ENCODE peak calls at places on chromosomes 5 and 9, in five cellular contexts. O is astrocyte of the cerebellum, D is right atrium auricular region, Y is heart left ventricle, F is cardiac muscle cell. S is an unnamed sample.

GRCh38 chr9:34540826-34541225 is 18.0 kb upstream of the ENHO start:
- DNase-seq in F (peak), O (no peak), Y (no peak), D (peak), S (peak)

GRCh38 chr5:75202935-75203334 is 33.7 kb downstream of the ANKRD31 start:
- DNase-seq in D (no peak), F (no peak), Y (no peak), O (no peak), S (no peak)

GRCh38 chr5:134100283-134101011 is 14.0 kb upstream of the TCF7 start:
- DNase-seq in Y (no peak), D (peak), O (peak), F (peak), S (peak)

GRCh38 chr5:116498478-116498877 is 76.1 kb downstream of the SEMA6A start:
- DNase-seq in F (no peak), D (no peak), Y (no peak), O (no peak), S (no peak)

GRCh38 chr9:131598121-131598520 is 52.8 kb downstream of the PRRT1B start:
- DNase-seq in F (no peak), D (peak), O (no peak), Y (peak), S (no peak)

GRCh38 chr9:115668506-115668905 is 485.1 kb upstream of the PAPPA start:
- DNase-seq in Y (no peak), D (no peak), O (no peak), F (peak), S (peak)

GRCh38 chr9:89554307-89554706 is 50.5 kb upstream of the GADD45G start:
- DNase-seq in Y (no peak), O (no peak), F (no peak), D (no peak), S (no peak)

GRCh38 chr9:27118916-27119315 is 9.9 kb downstream of the TEK start:
- DNase-seq in Y (no peak), F (no peak), D (no peak), O (no peak), S (no peak)

GRCh38 chr9:86521936-86522335 is 167.7 kb upstream of the TUT7 start:
- DNase-seq in O (no peak), Y (no peak), F (peak), D (no peak), S (no peak)

GRCh38 chr9:132006657-132007370 is 72.9 kb downstream of the MED27 start:
- DNase-seq in F (peak), Y (no peak), D (no peak), O (no peak), S (peak)

GRCh38 chr5:140292212-140293040 is 10.5 kb downstream of the PFDN1 start:
- DNase-seq in Y (no peak), D (no peak), F (no peak), O (no peak), S (no peak)

GRCh38 chr5:52786937-52787599 is 648 bp upstream of the ITGA1 start:
- DNase-seq in Y (no peak), F (peak), O (no peak), D (no peak), S (no peak)

GRCh38 chr9:35908484-35909125 is 685 bp upstream of the SPAAR start:
- DNase-seq in F (peak), D (peak), O (no peak), Y (peak), S (no peak)

GRCh38 chr5:1483064-1483463 is 37.8 kb upstream of the SLC6A3 start:
- DNase-seq in Y (no peak), O (no peak), F (no peak), D (no peak), S (no peak)

GRCh38 chr5:142511318-142511717 is 174.6 kb downstream of the FGF1 start:
- DNase-seq in O (no peak), D (no peak), F (no peak), Y (no peak), S (no peak)

GRCh38 chr9:101018391-101018990 is 10.0 kb upstream of the PLPPR1 start:
- DNase-seq in Y (no peak), F (no peak), O (no peak), D (no peak), S (no peak)

GRCh38 chr5:134029156-134029555 is 24.4 kb upstream of the VDAC1 start:
- DNase-seq in F (peak), Y (no peak), D (no peak), O (no peak), S (peak)

GRCh38 chr9:27368317-27368985 is 71.5 kb upstream of the EQTN start:
- DNase-seq in O (peak), Y (peak), D (no peak), F (peak), S (peak)

GRCh38 chr9:120934271-120934670 is 7.7 kb upstream of the TRAF1 start:
- DNase-seq in D (peak), Y (no peak), F (no peak), O (no peak), S (no peak)

GRCh38 chr9:125141251-125141650 is 2.1 kb downstream of the SCAI start:
- DNase-seq in Y (no peak), F (no peak), D (no peak), O (no peak), S (no peak)

GRCh38 chr9:35690447-35691324 is 961 bp upstream of the TPM2 start:
- DNase-seq in Y (peak), D (peak), F (peak), O (no peak), S (peak)

GRCh38 chr5:74833537-74834266 is 32.5 kb downstream of the FAM169A start:
- DNase-seq in F (no peak), Y (no peak), D (no peak), O (no peak), S (no peak)

GRCh38 chr5:53031695-53032096 is 42.5 kb downstream of the ITGA2 start:
- DNase-seq in Y (no peak), D (no peak), O (peak), F (peak), S (peak)

GRCh38 chr5:32312194-32312681 is 501 bp downstream of the MTMR12 start:
- DNase-seq in F (peak), Y (peak), D (peak), O (peak), S (no peak)

GRCh38 chr5:179668404-179668803 is 12.4 kb downstream of the CBY3 start:
- DNase-seq in D (no peak), F (peak), O (peak), Y (peak), S (no peak)

GRCh38 chr5:154857091-154857533 is 1.3 kb upstream of the CNOT8 start:
- DNase-seq in D (peak), Y (peak), O (no peak), F (no peak), S (no peak)

GRCh38 chr5:181130832-181131496 is at the start of gene OR2V1:
- DNase-seq in Y (no peak), D (no peak), F (no peak), O (no peak), S (no peak)

GRCh38 chr5:98936948-98937715 is 8.3 kb upstream of the CHD1 start:
- DNase-seq in O (no peak), Y (no peak), D (no peak), F (no peak), S (no peak)

GRCh38 chr9:89317282-89317681 is 1.0 kb upstream of the SECISBP2 start:
- DNase-seq in D (no peak), O (no peak), F (no peak), Y (no peak), S (no peak)

GRCh38 chr9:93286252-93287188 is 102.6 kb downstream of the WNK2 start:
- DNase-seq in O (no peak), F (no peak), D (no peak), Y (no peak), S (no peak)

GRCh38 chr9:17380126-17380861 is 198.6 kb upstream of the SH3GL2 start:
- DNase-seq in F (no peak), O (no peak), Y (no peak), D (no peak), S (no peak)

GRCh38 chr5:117947121-117947520 is 1041.2 kb downstream of the DTWD2 start:
- DNase-seq in O (no peak), Y (no peak), D (no peak), F (no peak), S (no peak)
- H3K4me3 ChIP-seq in O (no peak), Y (no peak), D (no peak), F (no peak), S (no peak)

GRCh38 chr9:2166219-2166618 is 151.1 kb downstream of the SMARCA2 start:
- DNase-seq in O (no peak), Y (no peak), D (no peak), F (no peak), S (no peak)

GRCh38 chr9:2173170-2173569 is 158.0 kb downstream of the SMARCA2 start:
- DNase-seq in D (no peak), Y (no peak), F (no peak), O (no peak), S (no peak)

GRCh38 chr9:2170737-2171136 is 155.6 kb downstream of the SMARCA2 start:
- DNase-seq in D (no peak), O (no peak), Y (no peak), F (no peak), S (no peak)

GRCh38 chr9:2164268-2164667 is 149.1 kb downstream of the SMARCA2 start:
- DNase-seq in D (no peak), O (no peak), Y (no peak), F (no peak), S (no peak)

GRCh38 chr9:2169035-2169434 is 153.9 kb downstream of the SMARCA2 start:
- DNase-seq in F (no peak), D (no peak), O (no peak), Y (no peak), S (no peak)
- H3K4me3 ChIP-seq in F (no peak), D (no peak), O (no peak), Y (no peak), S (no peak)

DNA sequence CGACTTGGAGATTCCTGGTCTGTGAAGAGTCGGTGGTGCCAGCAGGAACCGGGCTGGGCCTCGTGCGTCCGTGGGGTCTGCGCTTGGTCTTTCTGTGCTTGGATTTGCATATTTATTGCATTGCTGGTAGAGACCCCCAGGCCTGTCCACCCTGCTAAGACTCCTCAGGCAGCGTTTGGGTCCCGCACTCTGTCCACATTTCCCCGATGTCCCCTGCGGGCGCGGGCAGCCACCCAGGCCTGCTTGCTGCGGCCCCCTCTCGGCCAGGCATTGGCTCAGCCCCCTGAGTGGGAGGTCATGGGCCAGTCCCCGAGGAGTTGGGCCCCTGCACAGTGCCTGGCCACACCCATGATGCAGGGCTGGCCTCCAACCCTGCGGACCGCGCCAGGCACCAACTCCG is 27.4 kb upstream of the CTNND2 start:
- DNase-seq in F (no peak), O (no peak), D (no peak), Y (no peak), S (no peak)
- H3K4me3 ChIP-seq in F (no peak), O (no peak), D (no peak), Y (no peak), S (no peak)

DNA sequence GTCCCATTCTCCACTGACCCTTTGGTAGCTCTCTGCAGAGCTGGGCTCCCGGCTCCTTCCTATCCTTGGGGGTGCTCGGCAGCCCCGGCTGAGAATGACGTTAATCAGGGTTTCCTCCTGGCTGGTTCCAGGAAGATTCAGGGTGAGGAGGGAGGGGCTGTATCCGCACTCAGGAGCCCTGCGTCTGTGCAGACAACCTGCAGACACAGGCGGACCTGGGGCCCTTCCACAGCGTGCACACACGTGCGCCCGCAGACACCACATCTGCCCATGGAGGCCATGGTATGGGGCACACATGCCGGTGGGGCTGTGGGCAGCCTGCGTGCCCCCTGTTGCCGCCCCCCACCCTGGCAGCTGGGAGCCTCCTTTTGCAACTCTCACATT is 66.6 kb upstream of the RNU6ATAC start:
- DNase-seq in F (no peak), O (no peak), D (no peak), Y (no peak), S (no peak)
- H3K4me3 ChIP-seq in F (no peak), O (no peak), D (peak), Y (no peak), S (no peak)

GRCh38 chr5:79508354-79508753 is 5.6 kb downstream of the HOMER1 start:
- DNase-seq in D (no peak), Y (no peak), O (no peak), F (no peak), S (no peak)
- H3K4me3 ChIP-seq in D (peak), Y (no peak), O (no peak), F (peak), S (no peak)

GRCh38 chr5:103889500-103890209 is 327.1 kb upstream of the NUDT12 start:
- DNase-seq in D (no peak), Y (no peak), O (no peak), F (no peak), S (no peak)
- H3K4me3 ChIP-seq in D (no peak), Y (no peak), O (no peak), F (no peak), S (no peak)

GRCh38 chr5:138180183-138180782 is 1.4 kb downstream of the KIF20A start:
- DNase-seq in O (peak), D (no peak), Y (no peak), F (peak), S (peak)
- H3K4me3 ChIP-seq in O (peak), D (no peak), Y (no peak), F (peak), S (peak)

GRCh38 chr9:130414081-130414731 is 30.6 kb upstream of the ASS1 start:
- DNase-seq in O (no peak), D (no peak), F (no peak), Y (no peak), S (no peak)
- H3K4me3 ChIP-seq in O (no peak), D (no peak), F (no peak), Y (no peak), S (no peak)

GRCh38 chr5:122073023-122073422 is 5.0 kb downstream of the LOX start:
- DNase-seq in Y (no peak), F (no peak), O (no peak), D (no peak), S (no peak)
- H3K4me3 ChIP-seq in Y (no peak), F (no peak), O (peak), D (no peak), S (peak)

S was measured in skeletal muscle cell.